ENCODE peak calls at places on chromosomes 3 and 15, in four cellular contexts. One of them, this sample, is unnamed.

GRCh38 chr3:185207931-185208746 is 45.7 kb downstream of the EHHADH start:
- DNase-seq in sigmoid colon: no peak
- DNase-seq in AG04450: no peak
- DNase-seq in pancreas: no peak
- DNase-seq in this sample: no peak

GRCh38 chr15:61661791-61662190 is 398.5 kb downstream of the VPS13C start:
- DNase-seq in sigmoid colon: no peak
- DNase-seq in AG04450: no peak
- DNase-seq in pancreas: no peak
- DNase-seq in this sample: no peak

GRCh38 chr15:42605281-42605744 is 29.9 kb downstream of the STARD9 start:
- DNase-seq in sigmoid colon: no peak
- DNase-seq in AG04450: no peak
- DNase-seq in pancreas: no peak
- DNase-seq in this sample: no peak

GRCh38 chr3:29887450-29887849 is 606.6 kb downstream of the RBMS3 start:
- DNase-seq in sigmoid colon: no peak
- DNase-seq in AG04450: no peak
- DNase-seq in pancreas: no peak
- DNase-seq in this sample: no peak

GRCh38 chr3:161413127-161413854 is 42.0 kb upstream of the SPTSSB start:
- DNase-seq in sigmoid colon: no peak
- DNase-seq in AG04450: no peak
- DNase-seq in pancreas: peak
- DNase-seq in this sample: no peak

GRCh38 chr15:40911139-40911538 is 16.9 kb downstream of the VPS18 start:
- DNase-seq in sigmoid colon: no peak
- DNase-seq in AG04450: no peak
- DNase-seq in pancreas: no peak
- DNase-seq in this sample: no peak

GRCh38 chr3:36434682-36435426 is 54.5 kb downstream of the STAC start:
- DNase-seq in sigmoid colon: no peak
- DNase-seq in AG04450: no peak
- DNase-seq in pancreas: no peak
- DNase-seq in this sample: no peak

GRCh38 chr3:126536126-126536525 is 12.2 kb downstream of the CHST13 start:
- DNase-seq in sigmoid colon: peak
- DNase-seq in AG04450: no peak
- DNase-seq in pancreas: peak
- DNase-seq in this sample: no peak

GRCh38 chr3:38634133-38634532 is 15.4 kb downstream of the SCN5A start:
- DNase-seq in sigmoid colon: no peak
- DNase-seq in AG04450: no peak
- DNase-seq in pancreas: no peak
- DNase-seq in this sample: no peak

GRCh38 chr15:65021475-65021874 is 8.0 kb downstream of the MTFMT start:
- DNase-seq in sigmoid colon: no peak
- DNase-seq in AG04450: no peak
- DNase-seq in pancreas: no peak
- DNase-seq in this sample: no peak

GRCh38 chr3:152302521-152303021 is 33.8 kb downstream of the MBNL1 start:
- DNase-seq in sigmoid colon: peak
- DNase-seq in AG04450: peak
- DNase-seq in pancreas: no peak
- DNase-seq in this sample: peak

GRCh38 chr3:40262331-40262730 is 47.2 kb upstream of the EIF1B start:
- DNase-seq in sigmoid colon: no peak
- DNase-seq in AG04450: no peak
- DNase-seq in pancreas: no peak
- DNase-seq in this sample: no peak

GRCh38 chr3:111538687-111539086 is 3.3 kb upstream of the CD96 start:
- DNase-seq in sigmoid colon: no peak
- DNase-seq in AG04450: no peak
- DNase-seq in pancreas: no peak
- DNase-seq in this sample: no peak

GRCh38 chr15:59216911-59217310 is 10.3 kb downstream of the LDHAL6B start:
- DNase-seq in sigmoid colon: no peak
- DNase-seq in AG04450: no peak
- DNase-seq in pancreas: no peak
- DNase-seq in this sample: no peak

GRCh38 chr3:45639044-45639392 is 44.5 kb downstream of the LIMD1 start:
- DNase-seq in sigmoid colon: no peak
- DNase-seq in AG04450: no peak
- DNase-seq in pancreas: no peak
- DNase-seq in this sample: no peak

GRCh38 chr3:21174461-21174860 is 576.5 kb downstream of the ZNF385D start:
- DNase-seq in sigmoid colon: no peak
- DNase-seq in AG04450: no peak
- DNase-seq in pancreas: no peak
- DNase-seq in this sample: no peak

GRCh38 chr15:67242665-67243064 is 11.8 kb downstream of the AAGAB start:
- DNase-seq in sigmoid colon: no peak
- DNase-seq in AG04450: no peak
- DNase-seq in pancreas: no peak
- DNase-seq in this sample: no peak

GRCh38 chr3:123447749-123448502 is 964 bp downstream of the ADCY5 start:
- DNase-seq in sigmoid colon: no peak
- DNase-seq in AG04450: no peak
- DNase-seq in pancreas: peak
- DNase-seq in this sample: peak

GRCh38 chr3:189622629-189623028 is 8.6 kb upstream of the TP63 start:
- DNase-seq in sigmoid colon: no peak
- DNase-seq in AG04450: no peak
- DNase-seq in pancreas: no peak
- DNase-seq in this sample: no peak

GRCh38 chr15:100818927-100819326 is 60.7 kb upstream of the ALDH1A3 start:
- DNase-seq in sigmoid colon: no peak
- DNase-seq in AG04450: peak
- DNase-seq in pancreas: no peak
- DNase-seq in this sample: no peak

GRCh38 chr3:14324224-14324944 is 78.0 kb upstream of the SLC6A6 start:
- DNase-seq in sigmoid colon: no peak
- DNase-seq in AG04450: no peak
- DNase-seq in pancreas: no peak
- DNase-seq in this sample: no peak

GRCh38 chr15:60508442-60508841 is 29.5 kb upstream of the ICE2 start:
- DNase-seq in sigmoid colon: no peak
- DNase-seq in AG04450: no peak
- DNase-seq in pancreas: no peak
- DNase-seq in this sample: no peak

GRCh38 chr3:66483006-66483928 is 17.6 kb downstream of the LRIG1 start:
- DNase-seq in sigmoid colon: peak
- DNase-seq in AG04450: no peak
- DNase-seq in pancreas: peak
- DNase-seq in this sample: peak

GRCh38 chr3:52204337-52205073 is 6.5 kb downstream of the ALAS1 start:
- DNase-seq in sigmoid colon: no peak
- DNase-seq in AG04450: no peak
- DNase-seq in pancreas: no peak
- DNase-seq in this sample: peak

GRCh38 chr15:61038910-61039309 is 190.2 kb downstream of the RORA start:
- DNase-seq in sigmoid colon: no peak
- DNase-seq in AG04450: no peak
- DNase-seq in pancreas: no peak
- DNase-seq in this sample: no peak

GRCh38 chr3:9352917-9353823 is 9.7 kb upstream of the THUMPD3 start:
- DNase-seq in sigmoid colon: peak
- DNase-seq in AG04450: no peak
- DNase-seq in pancreas: no peak
- DNase-seq in this sample: peak

GRCh38 chr3:141432904-141433303 is 53.9 kb upstream of the RASA2 start:
- DNase-seq in sigmoid colon: no peak
- DNase-seq in AG04450: no peak
- DNase-seq in pancreas: no peak
- DNase-seq in this sample: no peak
- H3K27ac ChIP-seq in sigmoid colon: peak
- H3K27ac ChIP-seq in AG04450: no peak
- H3K27ac ChIP-seq in pancreas: no peak
- H3K27ac ChIP-seq in this sample: peak

GRCh38 chr15:98506172-98506571 is 142.2 kb upstream of the IGF1R start:
- DNase-seq in sigmoid colon: no peak
- DNase-seq in AG04450: no peak
- DNase-seq in pancreas: no peak
- DNase-seq in this sample: no peak

GRCh38 chr15:98505611-98506031 is 142.7 kb upstream of the IGF1R start:
- DNase-seq in sigmoid colon: peak
- DNase-seq in AG04450: no peak
- DNase-seq in pancreas: no peak
- DNase-seq in this sample: no peak

GRCh38 chr15:98504998-98505397 is 143.3 kb upstream of the IGF1R start:
- DNase-seq in sigmoid colon: no peak
- DNase-seq in AG04450: no peak
- DNase-seq in pancreas: no peak
- DNase-seq in this sample: no peak

GRCh38 chr15:98501632-98502031 is 146.7 kb upstream of the IGF1R start:
- DNase-seq in sigmoid colon: no peak
- DNase-seq in AG04450: no peak
- DNase-seq in pancreas: no peak
- DNase-seq in this sample: no peak

DNA sequence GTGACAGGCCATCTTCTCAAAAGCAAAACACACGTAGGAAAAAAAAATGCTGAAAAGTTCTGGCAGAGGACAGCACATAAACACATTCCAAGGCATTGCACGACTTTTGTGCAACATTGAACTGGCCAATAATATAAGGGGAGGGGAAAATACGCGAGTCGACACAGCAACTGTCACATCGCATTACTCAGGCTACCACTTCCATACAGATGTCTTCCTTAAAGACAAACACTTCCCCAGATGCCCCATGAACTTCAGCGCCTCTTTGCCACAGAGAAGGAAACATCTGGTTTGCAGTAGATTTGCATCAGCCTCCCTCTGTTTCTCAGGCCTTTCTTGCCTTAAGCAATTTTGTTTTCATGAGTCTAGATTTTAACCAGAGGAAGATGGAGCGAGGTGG is 144.4 kb upstream of the IGF1R start:
- DNase-seq in sigmoid colon: no peak
- DNase-seq in AG04450: no peak
- DNase-seq in pancreas: no peak
- DNase-seq in this sample: no peak
- H3K27ac ChIP-seq in sigmoid colon: no peak
- H3K27ac ChIP-seq in AG04450: no peak
- H3K27ac ChIP-seq in pancreas: no peak
- H3K27ac ChIP-seq in this sample: no peak

GRCh38 chr15:28022961-28023360 is 76.2 kb downstream of the OCA2 start:
- DNase-seq in sigmoid colon: no peak
- DNase-seq in AG04450: no peak
- DNase-seq in pancreas: no peak
- DNase-seq in this sample: no peak
- H3K27ac ChIP-seq in sigmoid colon: no peak
- H3K27ac ChIP-seq in AG04450: no peak
- H3K27ac ChIP-seq in pancreas: no peak
- H3K27ac ChIP-seq in this sample: no peak

GRCh38 chr15:72197460-72198409 is at the start of gene GRAMD2A:
- DNase-seq in sigmoid colon: no peak
- DNase-seq in AG04450: no peak
- DNase-seq in pancreas: peak
- DNase-seq in this sample: peak
- H3K27ac ChIP-seq in sigmoid colon: no peak
- H3K27ac ChIP-seq in AG04450: peak
- H3K27ac ChIP-seq in pancreas: no peak
- H3K27ac ChIP-seq in this sample: no peak

GRCh38 chr3:118984699-118985098 is 49.9 kb downstream of the IGSF11 start:
- DNase-seq in sigmoid colon: no peak
- DNase-seq in AG04450: no peak
- DNase-seq in pancreas: no peak
- DNase-seq in this sample: no peak
- H3K27ac ChIP-seq in sigmoid colon: no peak
- H3K27ac ChIP-seq in AG04450: no peak
- H3K27ac ChIP-seq in pancreas: no peak
- H3K27ac ChIP-seq in this sample: no peak

GRCh38 chr3:196927571-196928453 is 14.5 kb downstream of the NCBP2 start:
- DNase-seq in sigmoid colon: no peak
- DNase-seq in AG04450: no peak
- DNase-seq in pancreas: no peak
- DNase-seq in this sample: no peak
- H3K27ac ChIP-seq in sigmoid colon: no peak
- H3K27ac ChIP-seq in AG04450: no peak
- H3K27ac ChIP-seq in pancreas: no peak
- H3K27ac ChIP-seq in this sample: no peak

GRCh38 chr3:57018246-57018645 is 42.2 kb upstream of the SPATA12 start:
- DNase-seq in sigmoid colon: no peak
- DNase-seq in AG04450: no peak
- DNase-seq in pancreas: no peak
- DNase-seq in this sample: no peak

GRCh38 chr3:57015350-57015729 is 45.1 kb upstream of the SPATA12 start:
- DNase-seq in sigmoid colon: no peak
- DNase-seq in AG04450: no peak
- DNase-seq in pancreas: no peak
- DNase-seq in this sample: no peak

GRCh38 chr3:57019057-57019456 is 41.4 kb upstream of the SPATA12 start:
- DNase-seq in sigmoid colon: no peak
- DNase-seq in AG04450: no peak
- DNase-seq in pancreas: no peak
- DNase-seq in this sample: no peak

GRCh38 chr3:57015912-57016311 is 44.6 kb upstream of the SPATA12 start:
- DNase-seq in sigmoid colon: no peak
- DNase-seq in AG04450: no peak
- DNase-seq in pancreas: no peak
- DNase-seq in this sample: no peak

DNA sequence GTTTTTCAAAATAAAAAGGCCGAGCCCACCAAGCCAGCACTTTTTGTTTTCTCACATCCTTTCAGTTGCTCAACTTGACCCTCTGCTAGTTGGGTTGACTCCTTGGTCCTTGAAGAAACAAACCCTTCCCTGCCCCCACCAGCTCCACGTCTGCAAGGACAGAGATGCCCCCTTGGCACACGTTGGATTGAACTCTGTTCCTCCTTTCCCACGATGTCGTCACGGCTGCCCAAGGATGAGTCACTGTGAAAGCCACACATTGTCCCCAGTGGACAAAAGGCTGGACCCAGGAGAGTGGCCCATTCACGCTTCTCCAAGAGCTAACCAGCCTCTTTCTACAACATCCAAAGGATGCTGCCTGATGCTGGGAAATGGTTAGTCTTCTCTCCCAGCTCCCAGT is 43.0 kb upstream of the SPATA12 start:
- DNase-seq in sigmoid colon: peak
- DNase-seq in AG04450: no peak
- DNase-seq in pancreas: no peak
- DNase-seq in this sample: no peak
- H3K27ac ChIP-seq in sigmoid colon: peak
- H3K27ac ChIP-seq in AG04450: no peak
- H3K27ac ChIP-seq in pancreas: no peak
- H3K27ac ChIP-seq in this sample: peak

This sample was measured in transverse colon.